ENCODE peak calls at places on chromosomes 7 and 10, in nine cellular contexts. B, J, X, U, G, T, M, S and Q are unnamed samples.
A peak's percentile ranks its signal among the peaks of the same experiment; 100 is the strongest.

GRCh38 chr7:2876031-2876862 is 32.1 kb upstream of the GNA12 start:
- DNase-seq in B (no peak), J (no peak), X (no peak), U (no peak), G (no peak), T (no peak), M (no peak), S (no peak), Q (no peak)

GRCh38 chr7:27774717-27775328 is 34.9 kb downstream of the TAX1BP1 start:
- DNase-seq in B (no peak), J (no peak), X (no peak), U (no peak), G (no peak), T (no peak), M (no peak), S (no peak), Q (no peak)

GRCh38 chr7:50821457-50821977 is 38.8 kb upstream of the GRB10 start:
- DNase-seq in B (no peak), J (no peak), X (no peak), U (no peak), G (no peak), T (no peak), M (no peak), S (no peak), Q (no peak)

GRCh38 chr7:132066776-132067175 is 509.5 kb downstream of the PLXNA4 start:
- DNase-seq in B (peak; percentile 20), J (no peak), X (peak; percentile 40), U (peak; percentile 38), G (no peak), T (no peak), M (no peak), S (no peak), Q (no peak)

GRCh38 chr10:128922172-128922571 is 544.9 kb upstream of the MGMT start:
- DNase-seq in B (no peak), J (no peak), X (no peak), U (no peak), G (no peak), T (no peak), M (peak; percentile 78), S (no peak), Q (peak; percentile 48)

GRCh38 chr10:78259394-78259793 is 225.7 kb downstream of the RPS24 start:
- DNase-seq in B (no peak), J (no peak), X (no peak), U (no peak), G (no peak), T (no peak), M (no peak), S (no peak), Q (no peak)

GRCh38 chr10:98667081-98667480 is 220.3 kb upstream of the HPS1 start:
- DNase-seq in B (no peak), J (no peak), X (no peak), U (no peak), G (no peak), T (no peak), M (no peak), S (no peak), Q (no peak)

GRCh38 chr7:31858051-31858450 is 171.0 kb downstream of the PPP1R17 start:
- DNase-seq in B (no peak), J (no peak), X (no peak), U (no peak), G (no peak), T (no peak), M (no peak), S (no peak), Q (no peak)

GRCh38 chr10:117363027-117363426 is 12.2 kb downstream of the PDZD8 start:
- DNase-seq in B (no peak), J (no peak), X (no peak), U (no peak), G (no peak), T (no peak), M (no peak), S (no peak), Q (no peak)

GRCh38 chr7:124022551-124022950 is 10.3 kb downstream of the TMEM229A start:
- DNase-seq in B (no peak), J (no peak), X (no peak), U (no peak), G (no peak), T (no peak), M (no peak), S (no peak), Q (no peak)

GRCh38 chr10:48708144-48708543 is 23.5 kb downstream of the WDFY4 start:
- DNase-seq in B (no peak), J (no peak), X (no peak), U (no peak), G (no peak), T (no peak), M (no peak), S (no peak), Q (no peak)

GRCh38 chr10:87585565-87586514 is 73.8 kb upstream of the PAPSS2 start:
- DNase-seq in B (peak; percentile 39), J (peak; percentile 17), X (no peak), U (no peak), G (no peak), T (peak; percentile 37), M (no peak), S (no peak), Q (no peak)

GRCh38 chr7:120394595-120394994 is 121.6 kb downstream of the KCND2 start:
- DNase-seq in B (no peak), J (no peak), X (no peak), U (no peak), G (no peak), T (no peak), M (no peak), S (no peak), Q (no peak)

GRCh38 chr10:131946321-131946751 is 35.4 kb downstream of the BNIP3 start:
- DNase-seq in B (no peak), J (peak; percentile 39), X (no peak), U (no peak), G (no peak), T (no peak), M (no peak), S (no peak), Q (no peak)

GRCh38 chr10:74775099-74775498 is 51.3 kb upstream of the KAT6B start:
- DNase-seq in B (no peak), J (no peak), X (no peak), U (no peak), G (no peak), T (no peak), M (no peak), S (no peak), Q (no peak)

GRCh38 chr7:144256112-144256511 is 8.5 kb downstream of the OR2A7 start:
- DNase-seq in B (no peak), J (no peak), X (no peak), U (no peak), G (no peak), T (no peak), M (no peak), S (no peak), Q (no peak)

GRCh38 chr7:33261585-33261984 is 132.2 kb downstream of the BBS9 start:
- DNase-seq in B (no peak), J (no peak), X (no peak), U (no peak), G (peak; percentile 5), T (no peak), M (no peak), S (no peak), Q (no peak)

GRCh38 chr7:127064-127598 is 65.2 kb upstream of the FAM20C start:
- DNase-seq in B (no peak), J (no peak), X (no peak), U (no peak), G (no peak), T (no peak), M (no peak), S (no peak), Q (no peak)
- TF ChIP-seq EP300 in B (no peak), J (no peak), X (no peak), U (no peak), G (no peak), T (no peak), M (no peak), S (no peak), Q (no peak)

DNA sequence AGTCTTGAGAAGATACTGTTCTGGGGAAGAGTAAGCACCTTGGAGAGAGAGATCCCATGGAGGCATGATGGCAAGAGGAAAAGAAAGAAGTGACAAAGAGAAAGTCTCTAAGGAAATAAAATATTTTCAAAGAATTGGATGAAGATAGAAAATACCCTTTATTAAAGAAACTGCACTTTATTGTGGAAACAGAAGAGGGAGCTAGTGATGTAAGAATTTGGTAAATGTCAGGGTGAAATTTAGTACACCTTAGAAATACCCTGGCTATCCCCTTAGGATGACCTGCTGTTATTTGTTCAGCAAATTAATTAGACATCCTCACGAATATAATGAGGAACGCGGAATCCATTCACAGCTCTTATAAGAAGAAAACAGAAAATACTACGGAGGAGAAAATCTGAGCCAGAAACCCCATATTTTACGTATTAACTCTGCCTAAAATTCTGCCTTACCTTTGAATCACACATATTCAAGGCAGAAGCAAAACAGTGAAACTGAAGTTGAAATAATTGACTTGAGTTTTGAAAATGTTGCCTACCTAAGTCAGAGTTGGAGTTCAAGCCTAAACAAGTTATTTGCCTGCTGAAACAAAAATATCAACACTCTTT is 90.7 kb downstream of the TFPI2 start:
- DNase-seq in B (no peak), J (peak; percentile 22), X (no peak), U (no peak), G (no peak), T (no peak), M (no peak), S (no peak), Q (no peak)
- TF ChIP-seq CTCF in B (no peak), J (peak; percentile 78), X (no peak), U (no peak), G (peak; percentile 36), T (no peak), M (no peak), S (no peak), Q (peak; percentile 25)

GRCh38 chr7:128796325-128796724 is 4.6 kb downstream of the CCDC136 start:
- DNase-seq in B (no peak), J (no peak), X (no peak), U (no peak), G (no peak), T (no peak), M (peak; percentile 5), S (no peak), Q (no peak)
- TF ChIP-seq EP300 in B (no peak), J (no peak), X (no peak), U (no peak), G (no peak), T (no peak), M (no peak), S (no peak), Q (no peak)

GRCh38 chr10:77252380-77252779 is 385.2 kb downstream of the KCNMA1 start:
- DNase-seq in B (no peak), J (no peak), X (no peak), U (no peak), G (no peak), T (no peak), M (no peak), S (no peak), Q (no peak)

GRCh38 chr10:77253037-77253436 is 384.6 kb downstream of the KCNMA1 start:
- DNase-seq in B (no peak), J (no peak), X (no peak), U (no peak), G (no peak), T (no peak), M (no peak), S (no peak), Q (no peak)

GRCh38 chr10:77249901-77250459 is 387.6 kb downstream of the KCNMA1 start:
- DNase-seq in B (no peak), J (no peak), X (no peak), U (no peak), G (no peak), T (no peak), M (no peak), S (no peak), Q (no peak)

GRCh38 chr10:77253665-77254064 is 383.9 kb downstream of the KCNMA1 start:
- DNase-seq in B (no peak), J (no peak), X (no peak), U (no peak), G (no peak), T (no peak), M (no peak), S (no peak), Q (no peak)

GRCh38 chr10:77251297-77252013 is 386.2 kb downstream of the KCNMA1 start:
- DNase-seq in B (no peak), J (peak; percentile 63), X (no peak), U (no peak), G (no peak), T (peak; percentile 34), M (no peak), S (peak; percentile 34), Q (no peak)
- TF ChIP-seq CTCF in B (no peak), J (peak; percentile 83), X (no peak), U (no peak), G (peak; percentile 64), T (peak; percentile 37), M (no peak), S (peak; percentile 59), Q (no peak)